ENCODE peak calls at places on chromosomes 7 and 10, in six cellular contexts. E is tibial artery, M is HFF-Myc, R is foreskin fibroblast, Z is fibroblast of lung, G is Caco-2. I is an unnamed sample.

GRCh38 chr10:114326794-114327193 is 77.5 kb downstream of the AFAP1L2 start:
- DNase-seq in E (no peak), M (no peak), R (no peak), Z (no peak), G (no peak), I (no peak)

GRCh38 chr7:26868841-26869505 is 4.6 kb upstream of the SKAP2 start:
- DNase-seq in E (no peak), M (no peak), R (no peak), Z (no peak), G (no peak), I (no peak)

GRCh38 chr10:59829024-59829423 is 75.8 kb upstream of the MRLN start:
- DNase-seq in E (no peak), M (no peak), R (no peak), Z (no peak), G (no peak), I (no peak)

GRCh38 chr10:87915989-87916388 is 52.6 kb downstream of the PTEN start:
- DNase-seq in E (no peak), M (peak; percentile 11), R (no peak), Z (peak; percentile 43), G (no peak), I (peak; percentile 20)

GRCh38 chr7:27203964-27204594 is 4.2 kb upstream of the HOXA13 start:
- DNase-seq in E (no peak), M (no peak), R (no peak), Z (no peak), G (no peak), I (no peak)

GRCh38 chr10:5811387-5811821 is 1.8 kb downstream of the GDI2 start:
- DNase-seq in E (no peak), M (peak; percentile 11), R (no peak), Z (peak; percentile 74), G (no peak), I (peak; percentile 78)

GRCh38 chr7:149716007-149716931 is 57.1 kb downstream of the ZNF467 start:
- DNase-seq in E (no peak), M (no peak), R (no peak), Z (peak; percentile 22), G (no peak), I (no peak)

GRCh38 chr7:87328281-87328680 is 17.2 kb upstream of the CROT start:
- DNase-seq in E (no peak), M (no peak), R (no peak), Z (peak; percentile 50), G (no peak), I (peak; percentile 20)

GRCh38 chr10:76251773-76252617 is 820.6 kb downstream of the LRMDA start:
- DNase-seq in E (no peak), M (peak; percentile 88), R (peak; percentile 56), Z (peak; percentile 98), G (peak; percentile 47), I (no peak)

GRCh38 chr7:134513169-134513752 is 14.1 kb upstream of the AKR1B10 start:
- DNase-seq in E (no peak), M (no peak), R (peak; percentile 27), Z (peak; percentile 32), G (peak; percentile 40), I (no peak)

GRCh38 chr10:90959826-90960225 is 38.9 kb upstream of the ANKRD1 start:
- DNase-seq in E (no peak), M (no peak), R (no peak), Z (no peak), G (no peak), I (no peak)

GRCh38 chr10:5927306-5927705 is 37.3 kb downstream of the FBH1 start:
- DNase-seq in E (no peak), M (no peak), R (peak; percentile 48), Z (peak; percentile 81), G (no peak), I (no peak)

GRCh38 chr7:123599766-123600165 is 1.9 kb upstream of the ASB15 start:
- DNase-seq in E (no peak), M (no peak), R (no peak), Z (no peak), G (no peak), I (no peak)

GRCh38 chr7:100153713-100154519 is 4.6 kb downstream of the TRAPPC14 start:
- DNase-seq in E (no peak), M (no peak), R (no peak), Z (no peak), G (no peak), I (no peak)

GRCh38 chr7:20352573-20353304 is 22.0 kb downstream of the ITGB8 start:
- DNase-seq in E (no peak), M (no peak), R (peak; percentile 50), Z (peak; percentile 76), G (peak; percentile 43), I (no peak)

GRCh38 chr7:137717811-137718271 is 128.9 kb downstream of the DGKI start:
- DNase-seq in E (no peak), M (no peak), R (no peak), Z (peak; percentile 89), G (no peak), I (peak; percentile 82)

GRCh38 chr10:9227679-9228365 is 1173.3 kb downstream of the GATA3 start:
- DNase-seq in E (no peak), M (no peak), R (no peak), Z (no peak), G (no peak), I (no peak)

GRCh38 chr10:9219860-9220259 is 1165.4 kb downstream of the GATA3 start:
- DNase-seq in E (no peak), M (no peak), R (no peak), Z (no peak), G (no peak), I (no peak)

GRCh38 chr10:9228770-9229169 is 1174.3 kb downstream of the GATA3 start:
- DNase-seq in E (no peak), M (no peak), R (peak; percentile 26), Z (peak; percentile 47), G (no peak), I (no peak)

DNA sequence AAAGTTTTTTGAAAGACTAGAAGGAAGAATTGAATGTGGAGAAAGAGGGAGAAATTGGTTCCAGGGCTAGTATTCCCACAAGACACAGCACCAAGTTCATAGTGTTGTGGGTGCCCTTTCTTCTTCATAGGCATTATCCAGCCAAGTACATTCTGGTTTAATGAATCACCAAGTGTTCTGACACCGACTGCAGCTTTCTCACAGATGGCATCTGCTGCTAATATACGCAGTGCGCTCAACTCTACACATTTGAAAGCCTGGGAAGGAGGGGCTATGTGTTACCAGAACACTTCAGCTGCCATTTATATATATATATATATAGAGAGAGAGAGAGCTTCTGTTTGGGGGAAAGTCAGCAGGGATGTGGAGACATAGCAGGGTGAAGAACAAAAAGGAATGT is 1168.4 kb downstream of the GATA3 start:
- DNase-seq in E (no peak), M (peak; percentile 11), R (peak; percentile 47), Z (peak; percentile 60), G (no peak), I (peak; percentile 24)
- H3K4me3 ChIP-seq in E (no peak overlapping the region), M (no peak overlapping the region), R (no peak overlapping the region), Z (no peak overlapping the region), G (no peak overlapping the region), I (no peak overlapping the region)

GRCh38 chr10:3856593-3856992 is 71.6 kb upstream of the KLF6 start:
- DNase-seq in E (no peak), M (no peak), R (no peak), Z (no peak), G (no peak), I (no peak)

GRCh38 chr10:3850999-3851937 is 66.3 kb upstream of the KLF6 start:
- DNase-seq in E (no peak), M (no peak), R (peak; percentile 74), Z (peak; percentile 93), G (no peak), I (peak; percentile 46)

GRCh38 chr10:3852147-3852904 is 67.3 kb upstream of the KLF6 start:
- DNase-seq in E (peak; percentile 90), M (peak; percentile 91), R (peak; percentile 94), Z (peak; percentile 99), G (peak; percentile 95), I (peak; percentile 98)

GRCh38 chr10:3853016-3853415 is 68.0 kb upstream of the KLF6 start:
- DNase-seq in E (no peak), M (no peak), R (no peak), Z (no peak), G (no peak), I (no peak)

GRCh38 chr10:3853547-3853989 is 68.6 kb upstream of the KLF6 start:
- DNase-seq in E (no peak), M (peak; percentile 49), R (no peak), Z (peak; percentile 18), G (peak; percentile 56), I (no peak)
- H3K4me3 ChIP-seq in E (no peak overlapping the region), M (no peak overlapping the region), R (no peak overlapping the region), Z (no peak overlapping the region), G (no peak overlapping the region), I (no peak overlapping the region)

DNA sequence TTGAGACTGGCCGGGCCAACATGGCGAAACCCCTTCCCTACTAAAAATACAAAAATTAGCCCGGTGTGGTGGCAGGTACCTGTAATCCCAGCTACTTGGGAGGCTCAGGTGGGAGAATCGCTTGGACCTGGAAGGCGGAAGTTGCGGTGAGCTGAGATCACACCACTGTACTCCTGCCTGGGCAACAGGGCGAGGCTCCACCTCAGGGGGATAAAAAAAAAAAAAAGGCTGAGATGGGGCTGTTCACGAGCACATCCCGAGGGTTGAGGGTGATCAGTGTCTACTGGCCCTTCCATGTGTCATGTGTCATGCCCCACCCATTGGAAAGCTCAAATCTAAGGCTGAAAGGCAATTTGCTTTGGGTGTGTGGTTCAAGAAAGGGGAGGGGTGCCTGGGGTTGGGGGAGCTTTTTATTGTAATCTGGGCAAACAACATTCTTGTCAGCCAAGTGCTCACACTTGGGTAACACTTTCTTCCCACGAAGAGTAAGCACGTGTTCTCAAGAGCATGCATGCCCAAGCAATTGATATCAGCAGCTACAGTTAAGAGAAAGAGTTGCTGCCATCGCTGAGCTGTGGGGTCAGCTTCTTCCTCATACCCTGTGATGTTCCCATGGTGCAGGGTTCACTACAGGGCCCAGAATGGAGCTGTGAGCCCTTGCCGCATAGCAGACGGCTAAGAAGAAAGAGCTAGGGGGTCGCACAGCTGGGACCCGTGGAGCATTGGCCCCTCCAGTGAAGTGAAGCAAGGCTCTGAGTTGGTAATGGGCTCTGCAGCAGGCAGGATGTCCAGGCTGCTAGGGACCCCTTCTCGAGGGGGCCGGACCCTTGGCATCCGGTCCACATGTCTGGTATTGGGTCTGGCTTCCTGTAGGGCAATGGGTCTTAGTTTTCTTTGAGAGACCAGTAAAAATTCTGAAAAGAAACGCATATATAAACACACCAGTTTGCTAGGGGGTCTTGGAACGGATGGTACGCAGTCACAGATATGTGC is 9.9 kb upstream of the ACSL5 start:
- DNase-seq in E (no peak), M (no peak), R (no peak), Z (no peak), G (peak; percentile 27), I (no peak)
- H3K4me3 ChIP-seq in E (no peak overlapping the region), M (no peak overlapping the region), R (no peak overlapping the region), Z (no peak overlapping the region), G (no peak overlapping the region), I (no peak overlapping the region)

DNA sequence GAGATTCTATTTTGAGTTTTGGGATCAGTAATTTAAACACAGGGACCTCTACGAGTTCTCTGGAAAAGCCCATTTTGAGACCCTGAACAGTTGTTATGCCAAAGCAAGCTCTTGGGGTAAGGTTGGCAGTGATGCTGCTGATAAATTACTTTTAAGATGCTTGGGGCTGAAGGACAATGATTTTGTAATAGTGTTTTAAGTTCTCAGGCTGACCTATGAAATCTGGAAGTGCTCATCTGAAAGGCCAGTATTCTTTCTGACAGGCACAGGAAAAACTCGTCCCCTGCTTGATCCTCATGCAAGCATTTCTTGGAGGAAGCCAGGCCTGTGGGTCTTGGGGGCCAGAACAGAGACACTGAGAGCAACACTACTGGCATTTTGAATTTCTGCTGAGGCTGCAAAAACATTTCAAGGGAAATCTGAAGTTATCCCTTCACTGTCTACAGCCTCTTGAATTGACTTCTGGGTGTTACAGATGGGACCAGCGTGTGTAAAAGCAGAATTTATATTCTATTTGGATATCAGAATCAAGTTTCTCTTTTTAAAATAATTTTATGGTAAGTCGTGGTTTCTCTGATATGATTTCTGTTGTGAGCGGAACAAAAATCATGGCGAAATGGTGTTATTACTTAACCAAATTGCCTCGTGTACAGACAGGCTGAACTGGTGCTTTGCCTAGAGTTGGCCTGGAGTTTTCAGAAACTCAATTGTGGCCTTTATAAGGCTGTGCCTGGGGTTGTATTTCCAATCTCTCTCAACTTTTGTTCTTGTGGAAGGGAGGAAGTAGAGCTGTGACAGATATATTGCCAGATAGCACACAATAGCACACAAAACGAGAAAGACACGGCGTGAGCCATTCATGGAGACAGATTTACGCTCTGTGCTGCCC is 79.9 kb downstream of the AUTS2 start:
- DNase-seq in E (no peak), M (no peak), R (no peak), Z (no peak), G (no peak), I (no peak)
- H3K4me3 ChIP-seq in E (no peak overlapping the region), M (no peak overlapping the region), R (no peak overlapping the region), Z (no peak overlapping the region), G (no peak overlapping the region), I (no peak overlapping the region)